ENCODE peak calls at places on chromosomes 2 and 18, in nine cellular contexts. One of them, this sample, is unnamed.

GRCh38 chr2:197804758-197805597 is 585 bp downstream of the PLCL1 start:
- DNase-seq in adrenal gland: no peak
- DNase-seq in K562: peak; percentile 43
- DNase-seq in H1: peak; percentile 51
- DNase-seq in lower lobe of right lung: peak; percentile 56
- DNase-seq in fibroblast of the aortic adventitia: peak; percentile 39
- DNase-seq in tibial artery: peak; percentile 76
- DNase-seq in A673: no peak
- DNase-seq in HCT116: no peak
- DNase-seq in this sample: peak; percentile 10

GRCh38 chr2:199744676-199745075 is 106.3 kb downstream of the FTCDNL1 start:
- DNase-seq in tibial artery: no peak
- DNase-seq in lower lobe of right lung: no peak
- DNase-seq in A673: no peak
- DNase-seq in H1: no peak
- DNase-seq in HCT116: no peak
- DNase-seq in K562: no peak
- DNase-seq in fibroblast of the aortic adventitia: peak; percentile 4
- DNase-seq in adrenal gland: no peak
- DNase-seq in this sample: no peak

GRCh38 chr2:46674451-46674850 is 195.1 kb downstream of the TMEM247 start:
- DNase-seq in A673: no peak
- DNase-seq in K562: no peak
- DNase-seq in fibroblast of the aortic adventitia: peak; percentile 68
- DNase-seq in lower lobe of right lung: no peak
- DNase-seq in adrenal gland: no peak
- DNase-seq in tibial artery: no peak
- DNase-seq in H1: no peak
- DNase-seq in HCT116: no peak
- DNase-seq in this sample: no peak

GRCh38 chr2:72003796-72004195 is 143.9 kb downstream of the CYP26B1 start:
- DNase-seq in lower lobe of right lung: no peak
- DNase-seq in H1: no peak
- DNase-seq in adrenal gland: no peak
- DNase-seq in HCT116: no peak
- DNase-seq in tibial artery: peak; percentile 42
- DNase-seq in fibroblast of the aortic adventitia: no peak
- DNase-seq in K562: no peak
- DNase-seq in A673: no peak
- DNase-seq in this sample: no peak

GRCh38 chr2:130790808-130791616 is 35.7 kb downstream of the AMER3 start:
- DNase-seq in adrenal gland: no peak
- DNase-seq in fibroblast of the aortic adventitia: no peak
- DNase-seq in K562: no peak
- DNase-seq in tibial artery: no peak
- DNase-seq in A673: no peak
- DNase-seq in HCT116: no peak
- DNase-seq in lower lobe of right lung: no peak
- DNase-seq in H1: no peak
- DNase-seq in this sample: no peak

GRCh38 chr18:51275712-51276473 is 78.4 kb upstream of the MEX3C start:
- DNase-seq in H1: no peak
- DNase-seq in fibroblast of the aortic adventitia: peak; percentile 22
- DNase-seq in lower lobe of right lung: no peak
- DNase-seq in A673: peak; percentile 69
- DNase-seq in adrenal gland: peak; percentile 60
- DNase-seq in tibial artery: no peak
- DNase-seq in HCT116: no peak
- DNase-seq in K562: peak; percentile 5
- DNase-seq in this sample: peak; percentile 89

GRCh38 chr2:38233231-38233983 is 143.7 kb downstream of the ATL2 start:
- DNase-seq in A673: peak; percentile 42
- DNase-seq in HCT116: no peak
- DNase-seq in fibroblast of the aortic adventitia: peak; percentile 91
- DNase-seq in lower lobe of right lung: no peak
- DNase-seq in H1: no peak
- DNase-seq in tibial artery: no peak
- DNase-seq in K562: no peak
- DNase-seq in adrenal gland: no peak
- DNase-seq in this sample: peak; percentile 45

GRCh38 chr2:191443446-191443845 is 198.2 kb downstream of the MYO1B start:
- DNase-seq in K562: no peak
- DNase-seq in H1: no peak
- DNase-seq in lower lobe of right lung: no peak
- DNase-seq in fibroblast of the aortic adventitia: no peak
- DNase-seq in A673: no peak
- DNase-seq in adrenal gland: no peak
- DNase-seq in HCT116: no peak
- DNase-seq in tibial artery: no peak
- DNase-seq in this sample: no peak

GRCh38 chr2:221478106-221478863 is 93.8 kb downstream of the EPHA4 start:
- DNase-seq in HCT116: no peak
- DNase-seq in adrenal gland: no peak
- DNase-seq in fibroblast of the aortic adventitia: no peak
- DNase-seq in A673: no peak
- DNase-seq in H1: peak; percentile 49
- DNase-seq in K562: no peak
- DNase-seq in tibial artery: no peak
- DNase-seq in lower lobe of right lung: no peak
- DNase-seq in this sample: no peak

GRCh38 chr18:6994719-6995430 is 122.7 kb downstream of the LAMA1 start:
- DNase-seq in A673: no peak
- DNase-seq in lower lobe of right lung: no peak
- DNase-seq in K562: no peak
- DNase-seq in tibial artery: no peak
- DNase-seq in H1: no peak
- DNase-seq in HCT116: no peak
- DNase-seq in adrenal gland: no peak
- DNase-seq in fibroblast of the aortic adventitia: no peak
- DNase-seq in this sample: no peak

GRCh38 chr2:12389354-12390045 is 327.2 kb upstream of the TRIB2 start:
- DNase-seq in HCT116: no peak
- DNase-seq in tibial artery: no peak
- DNase-seq in fibroblast of the aortic adventitia: peak; percentile 62
- DNase-seq in lower lobe of right lung: no peak
- DNase-seq in adrenal gland: no peak
- DNase-seq in H1: no peak
- DNase-seq in K562: no peak
- DNase-seq in A673: no peak
- DNase-seq in this sample: peak; percentile 31

GRCh38 chr2:20603791-20604190 is 47.1 kb downstream of the HS1BP3 start:
- DNase-seq in H1: no peak
- DNase-seq in fibroblast of the aortic adventitia: no peak
- DNase-seq in A673: no peak
- DNase-seq in lower lobe of right lung: no peak
- DNase-seq in adrenal gland: peak; percentile 7
- DNase-seq in K562: no peak
- DNase-seq in HCT116: no peak
- DNase-seq in tibial artery: peak; percentile 51
- DNase-seq in this sample: no peak

GRCh38 chr2:236919209-236919608 is 166.5 kb upstream of the COPS8 start:
- DNase-seq in adrenal gland: no peak
- DNase-seq in K562: no peak
- DNase-seq in lower lobe of right lung: no peak
- DNase-seq in HCT116: no peak
- DNase-seq in H1: no peak
- DNase-seq in fibroblast of the aortic adventitia: peak; percentile 35
- DNase-seq in A673: no peak
- DNase-seq in tibial artery: no peak
- DNase-seq in this sample: peak; percentile 57

GRCh38 chr2:100321181-100321880 is 970 bp downstream of the LONRF2 start:
- DNase-seq in lower lobe of right lung: peak; percentile 72
- DNase-seq in tibial artery: no peak
- DNase-seq in fibroblast of the aortic adventitia: peak; percentile 21
- DNase-seq in adrenal gland: peak; percentile 41
- DNase-seq in A673: peak; percentile 43
- DNase-seq in H1: peak; percentile 78
- DNase-seq in K562: peak; percentile 69
- DNase-seq in HCT116: no peak
- DNase-seq in this sample: peak; percentile 25

GRCh38 chr2:26011990-26012856 is 21.7 kb upstream of the RAB10 start:
- DNase-seq in lower lobe of right lung: peak; percentile 79
- DNase-seq in tibial artery: no peak
- DNase-seq in HCT116: peak; percentile 92
- DNase-seq in A673: peak; percentile 70
- DNase-seq in K562: peak; percentile 54
- DNase-seq in adrenal gland: peak; percentile 88
- DNase-seq in fibroblast of the aortic adventitia: peak; percentile 52
- DNase-seq in H1: no peak
- DNase-seq in this sample: peak; percentile 54

GRCh38 chr2:200864206-200864976 is at the start of gene CLK1:
- DNase-seq in A673: peak; percentile 97
- DNase-seq in fibroblast of the aortic adventitia: peak; percentile 91
- DNase-seq in lower lobe of right lung: peak; percentile 99
- DNase-seq in adrenal gland: peak; percentile 96
- DNase-seq in K562: peak; percentile 94
- DNase-seq in H1: peak; percentile 89
- DNase-seq in tibial artery: peak; percentile 98
- DNase-seq in HCT116: peak; percentile 79
- DNase-seq in this sample: peak; percentile 95

GRCh38 chr2:119679846-119680245 is 845 bp downstream of the TMEM177 start:
- DNase-seq in A673: no peak
- DNase-seq in K562: peak; percentile 14
- DNase-seq in H1: no peak
- DNase-seq in fibroblast of the aortic adventitia: no peak
- DNase-seq in HCT116: no peak
- DNase-seq in adrenal gland: no peak
- DNase-seq in tibial artery: no peak
- DNase-seq in lower lobe of right lung: no peak
- DNase-seq in this sample: no peak

GRCh38 chr2:241867776-241868420 is 1.6 kb upstream of the RTP5 start:
- DNase-seq in A673: no peak
- DNase-seq in fibroblast of the aortic adventitia: no peak
- DNase-seq in lower lobe of right lung: no peak
- DNase-seq in tibial artery: no peak
- DNase-seq in K562: no peak
- DNase-seq in HCT116: no peak
- DNase-seq in H1: no peak
- DNase-seq in adrenal gland: no peak
- DNase-seq in this sample: no peak

GRCh38 chr18:60053747-60054304 is 154.0 kb downstream of the PMAIP1 start:
- DNase-seq in tibial artery: no peak
- DNase-seq in K562: peak; percentile 94
- DNase-seq in H1: no peak
- DNase-seq in fibroblast of the aortic adventitia: peak; percentile 94
- DNase-seq in A673: peak; percentile 46
- DNase-seq in HCT116: peak; percentile 97
- DNase-seq in adrenal gland: peak; percentile 40
- DNase-seq in lower lobe of right lung: no peak
- DNase-seq in this sample: peak; percentile 89

GRCh38 chr2:189439342-189439741 is 1.9 kb upstream of the WDR75 start:
- DNase-seq in tibial artery: no peak
- DNase-seq in HCT116: no peak
- DNase-seq in fibroblast of the aortic adventitia: no peak
- DNase-seq in A673: no peak
- DNase-seq in lower lobe of right lung: no peak
- DNase-seq in H1: no peak
- DNase-seq in adrenal gland: no peak
- DNase-seq in K562: no peak
- DNase-seq in this sample: peak; percentile 10
- TF ChIP-seq CTCF in tibial artery: no peak
- TF ChIP-seq CTCF in HCT116: peak; percentile 40
- TF ChIP-seq CTCF in fibroblast of the aortic adventitia: peak; percentile 16
- TF ChIP-seq CTCF in A673: peak; percentile 14
- TF ChIP-seq CTCF in lower lobe of right lung: no peak
- TF ChIP-seq CTCF in H1: no peak
- TF ChIP-seq CTCF in adrenal gland: no peak
- TF ChIP-seq CTCF in K562: no peak
- TF ChIP-seq CTCF in this sample: peak; percentile 26

GRCh38 chr2:73981081-73981968 is 3.4 kb upstream of the TET3 start:
- DNase-seq in fibroblast of the aortic adventitia: no peak
- DNase-seq in H1: peak; percentile 86
- DNase-seq in K562: peak; percentile 90
- DNase-seq in adrenal gland: peak; percentile 54
- DNase-seq in tibial artery: no peak
- DNase-seq in HCT116: peak; percentile 22
- DNase-seq in A673: no peak
- DNase-seq in lower lobe of right lung: peak; percentile 76
- DNase-seq in this sample: no peak

GRCh38 chr2:73979021-73979420 is 5.7 kb upstream of the TET3 start:
- DNase-seq in A673: no peak
- DNase-seq in lower lobe of right lung: no peak
- DNase-seq in tibial artery: no peak
- DNase-seq in K562: no peak
- DNase-seq in fibroblast of the aortic adventitia: no peak
- DNase-seq in adrenal gland: no peak
- DNase-seq in H1: no peak
- DNase-seq in HCT116: no peak
- DNase-seq in this sample: no peak

GRCh38 chr2:73980566-73980965 is 4.1 kb upstream of the TET3 start:
- DNase-seq in lower lobe of right lung: no peak
- DNase-seq in A673: no peak
- DNase-seq in H1: no peak
- DNase-seq in tibial artery: no peak
- DNase-seq in K562: no peak
- DNase-seq in fibroblast of the aortic adventitia: no peak
- DNase-seq in HCT116: no peak
- DNase-seq in adrenal gland: peak; percentile 44
- DNase-seq in this sample: no peak

GRCh38 chr2:73977466-73977865 is 7.2 kb upstream of the TET3 start:
- DNase-seq in adrenal gland: no peak
- DNase-seq in K562: no peak
- DNase-seq in tibial artery: no peak
- DNase-seq in lower lobe of right lung: no peak
- DNase-seq in H1: no peak
- DNase-seq in A673: no peak
- DNase-seq in HCT116: no peak
- DNase-seq in fibroblast of the aortic adventitia: no peak
- DNase-seq in this sample: no peak

GRCh38 chr2:73979686-73980085 is 5.0 kb upstream of the TET3 start:
- DNase-seq in tibial artery: no peak
- DNase-seq in HCT116: no peak
- DNase-seq in adrenal gland: peak; percentile 76
- DNase-seq in K562: no peak
- DNase-seq in H1: no peak
- DNase-seq in fibroblast of the aortic adventitia: peak; percentile 90
- DNase-seq in A673: no peak
- DNase-seq in lower lobe of right lung: no peak
- DNase-seq in this sample: peak; percentile 86
- H3K4me3 ChIP-seq in tibial artery: no peak overlapping the region
- H3K4me3 ChIP-seq in HCT116: no peak overlapping the region
- H3K4me3 ChIP-seq in adrenal gland: no peak overlapping the region
- H3K4me3 ChIP-seq in K562: no peak overlapping the region
- H3K4me3 ChIP-seq in H1: no peak overlapping the region
- H3K4me3 ChIP-seq in fibroblast of the aortic adventitia: no peak overlapping the region
- H3K4me3 ChIP-seq in A673: no peak overlapping the region
- H3K4me3 ChIP-seq in lower lobe of right lung: no peak overlapping the region
- H3K4me3 ChIP-seq in this sample: no peak overlapping the region

GRCh38 chr2:159035790-159036411 is 67.5 kb downstream of the TANC1 start:
- DNase-seq in tibial artery: no peak
- DNase-seq in H1: no peak
- DNase-seq in adrenal gland: no peak
- DNase-seq in fibroblast of the aortic adventitia: peak; percentile 26
- DNase-seq in HCT116: peak; percentile 62
- DNase-seq in A673: peak; percentile 5
- DNase-seq in K562: peak; percentile 51
- DNase-seq in lower lobe of right lung: no peak
- DNase-seq in this sample: peak; percentile 82
- TF ChIP-seq CTCF in tibial artery: no peak
- TF ChIP-seq CTCF in H1: peak; percentile 39
- TF ChIP-seq CTCF in adrenal gland: no peak
- TF ChIP-seq CTCF in fibroblast of the aortic adventitia: no peak
- TF ChIP-seq CTCF in HCT116: peak; percentile 57
- TF ChIP-seq CTCF in A673: peak; percentile 25
- TF ChIP-seq CTCF in K562: peak; percentile 71
- TF ChIP-seq CTCF in lower lobe of right lung: no peak
- TF ChIP-seq CTCF in this sample: peak; percentile 58

GRCh38 chr2:69138247-69138754 is 125.3 kb downstream of the ANTXR1 start:
- DNase-seq in A673: peak; percentile 17
- DNase-seq in lower lobe of right lung: no peak
- DNase-seq in H1: no peak
- DNase-seq in K562: no peak
- DNase-seq in tibial artery: no peak
- DNase-seq in HCT116: peak; percentile 15
- DNase-seq in fibroblast of the aortic adventitia: peak; percentile 84
- DNase-seq in adrenal gland: no peak
- DNase-seq in this sample: peak; percentile 88
- H3K4me3 ChIP-seq in A673: no peak overlapping the region
- H3K4me3 ChIP-seq in lower lobe of right lung: no peak overlapping the region
- H3K4me3 ChIP-seq in H1: no peak overlapping the region
- H3K4me3 ChIP-seq in K562: no peak overlapping the region
- H3K4me3 ChIP-seq in tibial artery: no peak overlapping the region
- H3K4me3 ChIP-seq in HCT116: peak overlapping the region; percentile 44
- H3K4me3 ChIP-seq in fibroblast of the aortic adventitia: no peak overlapping the region
- H3K4me3 ChIP-seq in adrenal gland: no peak overlapping the region
- H3K4me3 ChIP-seq in this sample: no peak overlapping the region